ENCODE peak calls at places on chromosome 14, in seven cellular contexts. One of them, this sample, is unnamed.

GRCh38 chr14:99541677-99542470 is 60.7 kb downstream of the CCNK start:
- DNase-seq in lower lobe of right lung: no peak
- DNase-seq in RPMI7951: no peak
- DNase-seq in astrocyte of the spinal cord: no peak
- DNase-seq in activated T-helper 1 cell treated with anti-CD3 and anti-CD28 coated beads, Interleukin-12 subunit alpha, Interleukin-12 subunit beta, Interleukin-2, Interleukin-4 antibody, amounts not matched to agents 30 ng/mL and 10 ng/mL and 1 ng/mL, durations not matched to agents 14 hours and 24 hours and 36 hours: no peak
- DNase-seq in HL-60: peak
- DNase-seq in ELR: peak
- DNase-seq in this sample: no peak

GRCh38 chr14:71247106-71247505 is 339.8 kb downstream of the PCNX1 start:
- DNase-seq in RPMI7951: no peak
- DNase-seq in lower lobe of right lung: no peak
- DNase-seq in HL-60: no peak
- DNase-seq in astrocyte of the spinal cord: no peak
- DNase-seq in ELR: peak
- DNase-seq in activated T-helper 1 cell treated with anti-CD3 and anti-CD28 coated beads, Interleukin-12 subunit alpha, Interleukin-12 subunit beta, Interleukin-2, Interleukin-4 antibody, amounts not matched to agents 30 ng/mL and 10 ng/mL and 1 ng/mL, durations not matched to agents 14 hours and 24 hours and 36 hours: no peak
- DNase-seq in this sample: no peak

GRCh38 chr14:81062816-81063215 is 107.4 kb downstream of the TSHR start:
- DNase-seq in astrocyte of the spinal cord: no peak
- DNase-seq in lower lobe of right lung: no peak
- DNase-seq in activated T-helper 1 cell treated with anti-CD3 and anti-CD28 coated beads, Interleukin-12 subunit alpha, Interleukin-12 subunit beta, Interleukin-2, Interleukin-4 antibody, amounts not matched to agents 30 ng/mL and 10 ng/mL and 1 ng/mL, durations not matched to agents 14 hours and 24 hours and 36 hours: no peak
- DNase-seq in RPMI7951: peak
- DNase-seq in HL-60: peak
- DNase-seq in ELR: peak
- DNase-seq in this sample: no peak

GRCh38 chr14:103684471-103684870 is 30.8 kb downstream of the XRCC3 start:
- DNase-seq in astrocyte of the spinal cord: no peak
- DNase-seq in ELR: no peak
- DNase-seq in HL-60: no peak
- DNase-seq in activated T-helper 1 cell treated with anti-CD3 and anti-CD28 coated beads, Interleukin-12 subunit alpha, Interleukin-12 subunit beta, Interleukin-2, Interleukin-4 antibody, amounts not matched to agents 30 ng/mL and 10 ng/mL and 1 ng/mL, durations not matched to agents 14 hours and 24 hours and 36 hours: no peak
- DNase-seq in RPMI7951: no peak
- DNase-seq in lower lobe of right lung: no peak
- DNase-seq in this sample: no peak

GRCh38 chr14:51527073-51527472 is 124.6 kb upstream of the FRMD6 start:
- DNase-seq in lower lobe of right lung: no peak
- DNase-seq in astrocyte of the spinal cord: peak
- DNase-seq in activated T-helper 1 cell treated with anti-CD3 and anti-CD28 coated beads, Interleukin-12 subunit alpha, Interleukin-12 subunit beta, Interleukin-2, Interleukin-4 antibody, amounts not matched to agents 30 ng/mL and 10 ng/mL and 1 ng/mL, durations not matched to agents 14 hours and 24 hours and 36 hours: no peak
- DNase-seq in HL-60: no peak
- DNase-seq in ELR: peak
- DNase-seq in RPMI7951: peak
- DNase-seq in this sample: peak

GRCh38 chr14:21063479-21063878 is 5.9 kb downstream of the RNASE8 start:
- DNase-seq in lower lobe of right lung: no peak
- DNase-seq in RPMI7951: peak
- DNase-seq in ELR: peak
- DNase-seq in HL-60: no peak
- DNase-seq in activated T-helper 1 cell treated with anti-CD3 and anti-CD28 coated beads, Interleukin-12 subunit alpha, Interleukin-12 subunit beta, Interleukin-2, Interleukin-4 antibody, amounts not matched to agents 30 ng/mL and 10 ng/mL and 1 ng/mL, durations not matched to agents 14 hours and 24 hours and 36 hours: no peak
- DNase-seq in astrocyte of the spinal cord: peak
- DNase-seq in this sample: peak

GRCh38 chr14:34699873-34700621 is 14.3 kb downstream of the CFL2 start:
- DNase-seq in astrocyte of the spinal cord: peak
- DNase-seq in lower lobe of right lung: no peak
- DNase-seq in HL-60: no peak
- DNase-seq in ELR: peak
- DNase-seq in activated T-helper 1 cell treated with anti-CD3 and anti-CD28 coated beads, Interleukin-12 subunit alpha, Interleukin-12 subunit beta, Interleukin-2, Interleukin-4 antibody, amounts not matched to agents 30 ng/mL and 10 ng/mL and 1 ng/mL, durations not matched to agents 14 hours and 24 hours and 36 hours: no peak
- DNase-seq in RPMI7951: peak
- DNase-seq in this sample: no peak

GRCh38 chr14:68191567-68192321 is 372.2 kb downstream of the RAD51B start:
- DNase-seq in astrocyte of the spinal cord: peak
- DNase-seq in lower lobe of right lung: no peak
- DNase-seq in ELR: no peak
- DNase-seq in activated T-helper 1 cell treated with anti-CD3 and anti-CD28 coated beads, Interleukin-12 subunit alpha, Interleukin-12 subunit beta, Interleukin-2, Interleukin-4 antibody, amounts not matched to agents 30 ng/mL and 10 ng/mL and 1 ng/mL, durations not matched to agents 14 hours and 24 hours and 36 hours: no peak
- DNase-seq in HL-60: no peak
- DNase-seq in RPMI7951: no peak
- DNase-seq in this sample: peak

GRCh38 chr14:81565441-81566290 is 32.0 kb upstream of the SEL1L start:
- DNase-seq in ELR: peak
- DNase-seq in activated T-helper 1 cell treated with anti-CD3 and anti-CD28 coated beads, Interleukin-12 subunit alpha, Interleukin-12 subunit beta, Interleukin-2, Interleukin-4 antibody, amounts not matched to agents 30 ng/mL and 10 ng/mL and 1 ng/mL, durations not matched to agents 14 hours and 24 hours and 36 hours: no peak
- DNase-seq in RPMI7951: peak
- DNase-seq in astrocyte of the spinal cord: no peak
- DNase-seq in lower lobe of right lung: no peak
- DNase-seq in HL-60: peak
- DNase-seq in this sample: peak

GRCh38 chr14:74697543-74697942 is 15.3 kb downstream of the AREL1 start:
- DNase-seq in RPMI7951: peak
- DNase-seq in astrocyte of the spinal cord: peak
- DNase-seq in ELR: peak
- DNase-seq in lower lobe of right lung: no peak
- DNase-seq in HL-60: no peak
- DNase-seq in activated T-helper 1 cell treated with anti-CD3 and anti-CD28 coated beads, Interleukin-12 subunit alpha, Interleukin-12 subunit beta, Interleukin-2, Interleukin-4 antibody, amounts not matched to agents 30 ng/mL and 10 ng/mL and 1 ng/mL, durations not matched to agents 14 hours and 24 hours and 36 hours: no peak
- DNase-seq in this sample: peak

GRCh38 chr14:80300351-80300750 is 89.0 kb upstream of the DIO2 start:
- DNase-seq in astrocyte of the spinal cord: no peak
- DNase-seq in ELR: no peak
- DNase-seq in activated T-helper 1 cell treated with anti-CD3 and anti-CD28 coated beads, Interleukin-12 subunit alpha, Interleukin-12 subunit beta, Interleukin-2, Interleukin-4 antibody, amounts not matched to agents 30 ng/mL and 10 ng/mL and 1 ng/mL, durations not matched to agents 14 hours and 24 hours and 36 hours: no peak
- DNase-seq in lower lobe of right lung: no peak
- DNase-seq in HL-60: no peak
- DNase-seq in RPMI7951: no peak
- DNase-seq in this sample: no peak

GRCh38 chr14:92962831-92963095 is 39.8 kb downstream of the CHGA start:
- DNase-seq in HL-60: no peak
- DNase-seq in RPMI7951: no peak
- DNase-seq in lower lobe of right lung: peak
- DNase-seq in ELR: no peak
- DNase-seq in astrocyte of the spinal cord: no peak
- DNase-seq in activated T-helper 1 cell treated with anti-CD3 and anti-CD28 coated beads, Interleukin-12 subunit alpha, Interleukin-12 subunit beta, Interleukin-2, Interleukin-4 antibody, amounts not matched to agents 30 ng/mL and 10 ng/mL and 1 ng/mL, durations not matched to agents 14 hours and 24 hours and 36 hours: no peak
- DNase-seq in this sample: no peak